ENCODE peak calls at places on chromosomes 4 and X, in six cellular contexts. One of them, this sample, is unnamed.

GRCh38 chr4:78478523-78478922 is 73.0 kb upstream of the ANXA3 start:
- DNase-seq in CD8-positive, alpha-beta T cell: no peak
- DNase-seq in AG04450: no peak
- DNase-seq in AG09309: no peak
- DNase-seq in fibroblast of lung: peak
- DNase-seq in neural progenitor cell: no peak
- DNase-seq in this sample: no peak

GRCh38 chr4:81465668-81466357 is 5.9 kb downstream of the RASGEF1B start:
- DNase-seq in CD8-positive, alpha-beta T cell: no peak
- DNase-seq in AG04450: no peak
- DNase-seq in AG09309: no peak
- DNase-seq in fibroblast of lung: no peak
- DNase-seq in neural progenitor cell: no peak
- DNase-seq in this sample: no peak

GRCh38 chr4:151012836-151013235 is 2.2 kb downstream of the LRBA start:
- DNase-seq in CD8-positive, alpha-beta T cell: no peak
- DNase-seq in AG04450: no peak
- DNase-seq in AG09309: no peak
- DNase-seq in fibroblast of lung: no peak
- DNase-seq in neural progenitor cell: peak
- DNase-seq in this sample: no peak

GRCh38 chr4:108466936-108467902 is 153.2 kb upstream of the RPL34 start:
- DNase-seq in CD8-positive, alpha-beta T cell: peak
- DNase-seq in AG04450: peak
- DNase-seq in AG09309: peak
- DNase-seq in fibroblast of lung: peak
- DNase-seq in neural progenitor cell: no peak
- DNase-seq in this sample: peak

GRCh38 chr4:38145741-38146140 is 185.5 kb downstream of the PTTG2 start:
- DNase-seq in CD8-positive, alpha-beta T cell: no peak
- DNase-seq in AG04450: peak
- DNase-seq in AG09309: no peak
- DNase-seq in fibroblast of lung: peak
- DNase-seq in neural progenitor cell: no peak
- DNase-seq in this sample: peak

GRCh38 chr4:25377572-25377882 is 464 bp downstream of the ANAPC4 start:
- DNase-seq in CD8-positive, alpha-beta T cell: no peak
- DNase-seq in AG04450: no peak
- DNase-seq in AG09309: no peak
- DNase-seq in fibroblast of lung: no peak
- DNase-seq in neural progenitor cell: no peak
- DNase-seq in this sample: no peak

GRCh38 chrX:41275661-41276609 is 58.0 kb upstream of the DDX3X start:
- DNase-seq in CD8-positive, alpha-beta T cell: peak
- DNase-seq in AG04450: no peak
- DNase-seq in AG09309: no peak
- DNase-seq in fibroblast of lung: peak
- DNase-seq in neural progenitor cell: peak
- DNase-seq in this sample: peak

GRCh38 chrX:105882581-105883275 is 60.4 kb downstream of the NRK start:
- DNase-seq in CD8-positive, alpha-beta T cell: no peak
- DNase-seq in AG04450: no peak
- DNase-seq in AG09309: no peak
- DNase-seq in fibroblast of lung: peak
- DNase-seq in neural progenitor cell: no peak
- DNase-seq in this sample: peak

GRCh38 chr4:101515099-101515498 is 167.8 kb upstream of the PPP3CA start:
- DNase-seq in CD8-positive, alpha-beta T cell: no peak
- DNase-seq in AG04450: no peak
- DNase-seq in AG09309: no peak
- DNase-seq in fibroblast of lung: no peak
- DNase-seq in neural progenitor cell: no peak
- DNase-seq in this sample: no peak

GRCh38 chr4:30789219-30789671 is 69.1 kb downstream of the PCDH7 start:
- DNase-seq in CD8-positive, alpha-beta T cell: no peak
- DNase-seq in AG04450: no peak
- DNase-seq in AG09309: no peak
- DNase-seq in fibroblast of lung: no peak
- DNase-seq in neural progenitor cell: no peak
- DNase-seq in this sample: no peak

GRCh38 chr4:15832523-15833451 is 54.7 kb downstream of the CD38 start:
- DNase-seq in CD8-positive, alpha-beta T cell: no peak
- DNase-seq in AG04450: no peak
- DNase-seq in AG09309: no peak
- DNase-seq in fibroblast of lung: no peak
- DNase-seq in neural progenitor cell: no peak
- DNase-seq in this sample: no peak

GRCh38 chrX:85627363-85627762 is 247.9 kb upstream of the POF1B start:
- DNase-seq in CD8-positive, alpha-beta T cell: no peak
- DNase-seq in AG04450: no peak
- DNase-seq in AG09309: no peak
- DNase-seq in fibroblast of lung: no peak
- DNase-seq in neural progenitor cell: peak
- DNase-seq in this sample: no peak
- TF ChIP-seq CTCF in CD8-positive, alpha-beta T cell: no peak
- TF ChIP-seq CTCF in AG04450: no peak
- TF ChIP-seq CTCF in AG09309: peak
- TF ChIP-seq CTCF in fibroblast of lung: no peak
- TF ChIP-seq CTCF in neural progenitor cell: peak
- TF ChIP-seq CTCF in this sample: peak

DNA sequence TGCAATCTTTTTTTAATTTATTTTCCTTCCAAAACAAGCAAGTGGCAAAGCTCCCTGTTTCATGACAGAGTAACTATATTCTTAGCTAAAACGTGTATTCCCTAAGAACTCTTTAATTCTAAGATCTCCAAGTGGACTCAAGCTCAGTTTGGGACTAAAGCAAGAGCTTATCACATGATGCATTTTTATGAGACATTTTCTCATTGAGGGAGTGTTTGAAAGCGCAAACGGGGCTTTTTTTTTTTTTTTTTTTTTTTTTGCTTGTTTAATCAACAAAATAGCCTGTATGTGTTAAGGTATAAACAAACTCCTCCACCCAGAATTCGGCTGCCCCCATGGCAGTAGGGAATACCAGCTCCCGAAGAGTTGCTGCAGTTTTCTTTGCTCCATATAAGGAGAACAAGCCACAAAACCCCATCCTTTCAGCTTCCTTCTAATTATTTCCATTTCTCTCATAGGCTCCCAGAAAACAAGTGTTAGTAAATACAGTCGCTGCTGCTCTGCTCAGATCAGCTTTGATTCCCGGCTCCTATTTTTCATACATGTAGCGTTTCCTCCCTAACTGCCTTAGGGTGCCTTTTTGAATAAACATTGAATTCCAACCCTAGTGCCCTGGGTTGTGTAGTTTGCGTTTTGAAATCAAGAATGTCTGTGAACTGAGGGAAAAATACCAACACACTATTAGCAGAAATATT is 669 bp upstream of the PPARGC1A start:
- DNase-seq in CD8-positive, alpha-beta T cell: no peak
- DNase-seq in AG04450: no peak
- DNase-seq in AG09309: no peak
- DNase-seq in fibroblast of lung: peak
- DNase-seq in neural progenitor cell: peak
- DNase-seq in this sample: no peak
- H3K4me3 ChIP-seq in CD8-positive, alpha-beta T cell: no peak
- H3K4me3 ChIP-seq in AG04450: peak
- H3K4me3 ChIP-seq in AG09309: no peak
- H3K4me3 ChIP-seq in fibroblast of lung: no peak
- H3K4me3 ChIP-seq in neural progenitor cell: peak
- H3K4me3 ChIP-seq in this sample: peak

DNA sequence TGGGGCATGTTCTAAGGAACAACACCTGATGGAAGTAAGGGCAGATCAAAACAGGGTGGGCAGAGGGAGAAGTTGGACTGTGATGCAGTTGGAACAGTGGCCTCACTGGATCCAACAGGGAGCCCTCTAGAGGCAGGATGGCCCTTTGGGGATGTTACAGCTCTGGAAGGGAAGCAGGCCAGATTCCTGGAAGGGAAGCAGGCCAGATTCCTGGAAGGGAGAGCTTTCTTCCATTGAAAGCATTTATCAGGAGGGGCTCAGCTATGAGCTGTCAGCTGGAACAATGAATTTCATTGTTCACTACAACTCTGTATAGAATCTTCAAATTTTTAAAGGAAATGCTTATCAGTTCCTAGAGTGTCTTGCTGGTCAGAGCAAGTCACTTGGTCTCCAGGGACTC is 17.7 kb downstream of the IL15 start:
- DNase-seq in CD8-positive, alpha-beta T cell: no peak
- DNase-seq in AG04450: no peak
- DNase-seq in AG09309: no peak
- DNase-seq in fibroblast of lung: peak
- DNase-seq in neural progenitor cell: peak
- DNase-seq in this sample: no peak
- TF ChIP-seq CTCF in CD8-positive, alpha-beta T cell: no peak
- TF ChIP-seq CTCF in AG04450: peak
- TF ChIP-seq CTCF in AG09309: peak
- TF ChIP-seq CTCF in fibroblast of lung: peak
- TF ChIP-seq CTCF in neural progenitor cell: peak
- TF ChIP-seq CTCF in this sample: peak

DNA sequence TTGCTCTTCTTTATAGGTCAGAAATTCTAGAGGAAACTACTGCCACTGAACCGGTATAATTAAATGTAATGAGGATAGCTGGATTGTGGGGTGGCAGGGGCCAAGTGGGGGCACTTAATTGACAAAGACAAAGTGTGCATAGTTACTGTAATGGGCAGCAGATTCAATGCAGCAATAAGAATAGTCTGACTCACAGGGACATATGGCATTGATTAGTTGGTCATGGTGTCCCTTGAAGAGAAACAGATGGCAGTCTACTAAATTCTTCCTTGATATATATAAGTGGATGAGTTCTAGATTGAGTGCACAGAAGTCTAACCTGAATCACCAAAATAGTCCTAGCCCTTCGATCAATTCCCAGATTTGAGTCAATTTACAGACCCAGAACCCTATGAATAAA is 31.5 kb downstream of the ETDC start:
- DNase-seq in CD8-positive, alpha-beta T cell: no peak
- DNase-seq in AG04450: no peak
- DNase-seq in AG09309: peak
- DNase-seq in fibroblast of lung: peak
- DNase-seq in neural progenitor cell: no peak
- DNase-seq in this sample: no peak
- H3K4me3 ChIP-seq in CD8-positive, alpha-beta T cell: no peak
- H3K4me3 ChIP-seq in AG04450: peak
- H3K4me3 ChIP-seq in AG09309: no peak
- H3K4me3 ChIP-seq in fibroblast of lung: peak
- H3K4me3 ChIP-seq in neural progenitor cell: peak
- H3K4me3 ChIP-seq in this sample: no peak